ENCODE peak calls at places on chromosomes 12 and 14, in six cellular contexts. C is neuronal stem cell, I is PC-9, U is SK-N-SH, X is tibial artery, T is tibial nerve. F is an unnamed sample.

GRCh38 chr14:35747379-35747778 is 61.7 kb downstream of the RALGAPA1 start:
- DNase-seq in I (no peak), C (no peak), U (no peak), T (no peak), X (no peak), F (peak; percentile 1)

GRCh38 chr12:4441355-4442330 is 4.0 kb downstream of the FGF6 start:
- DNase-seq in T (no peak), X (no peak), I (no peak), U (peak; percentile 61), C (no peak), F (peak; percentile 15)

GRCh38 chr12:47758834-47759690 is at the start of gene RAPGEF3:
- DNase-seq in I (peak; percentile 86), U (peak; percentile 95), X (peak; percentile 83), T (peak; percentile 73), C (peak; percentile 63), F (peak; percentile 86)

GRCh38 chr14:52000019-52000582 is 10.8 kb downstream of the RTRAF start:
- DNase-seq in T (no peak), U (no peak), I (no peak), C (no peak), X (no peak), F (no peak)

GRCh38 chr14:35480119-35480769 is 53.7 kb upstream of the INSM2 start:
- DNase-seq in U (no peak), C (no peak), T (no peak), I (no peak), X (no peak), F (no peak)

GRCh38 chr12:4910502-4911315 is 1.0 kb downstream of the KCNA1 start:
- DNase-seq in X (no peak), C (no peak), U (peak; percentile 29), T (no peak), I (no peak), F (no peak)

GRCh38 chr14:34867199-34867598 is 8.0 kb downstream of the BAZ1A start:
- DNase-seq in I (no peak), X (no peak), T (no peak), U (peak; percentile 56), C (no peak), F (no peak)

GRCh38 chr14:20454359-20454644 is 310 bp downstream of the OSGEP start:
- DNase-seq in T (no peak), I (no peak), U (no peak), X (peak; percentile 69), C (no peak), F (no peak)

GRCh38 chr14:74526854-74527585 is 33.5 kb downstream of the ISCA2 start:
- DNase-seq in U (no peak), X (no peak), I (peak; percentile 41), C (no peak), T (no peak), F (peak; percentile 10)

GRCh38 chr12:50283924-50284236 is 560 bp upstream of the LIMA1 start:
- DNase-seq in X (no peak), C (no peak), T (no peak), I (no peak), U (no peak), F (peak; percentile 2)

GRCh38 chr14:68607852-68608232 is 185.0 kb downstream of the ZFP36L1 start:
- DNase-seq in C (no peak), I (no peak), U (no peak), T (no peak), X (no peak), F (no peak)

GRCh38 chr12:52496590-52497071 is 3.6 kb upstream of the KRT6A start:
- DNase-seq in C (peak; percentile 12), U (no peak), T (no peak), I (peak; percentile 80), X (no peak), F (no peak)

GRCh38 chr12:55446334-55446733 is 2.5 kb downstream of the OR6C2 start:
- DNase-seq in X (no peak), I (no peak), T (no peak), U (no peak), C (no peak), F (no peak)

GRCh38 chr12:114732426-114733030 is 48.6 kb upstream of the TBX3 start:
- DNase-seq in X (no peak), C (no peak), T (no peak), I (no peak), U (peak; percentile 59), F (no peak)

GRCh38 chr12:130970908-130971233 is 17.2 kb downstream of the ADGRD1 start:
- DNase-seq in C (no peak), U (no peak), I (no peak), X (no peak), T (no peak), F (no peak)
- H3K4me3 ChIP-seq in C (no peak overlapping the region), U (no peak overlapping the region), I (no peak overlapping the region), X (no peak overlapping the region), T (no peak overlapping the region), F (no peak overlapping the region)

GRCh38 chr14:97298331-97298730 is 501.1 kb downstream of the VRK1 start:
- DNase-seq in C (no peak), I (no peak), T (no peak), U (peak; percentile 4), X (no peak), F (no peak)
- H3K36me3 ChIP-seq in C (no peaks in the 10 kb centered on the region), I (no peaks in the 10 kb centered on the region), T (no peaks in the 10 kb centered on the region), U (no peaks in the 10 kb centered on the region), X (no peaks in the 10 kb centered on the region), F (no peaks in the 10 kb centered on the region)

GRCh38 chr14:23557946-23558345 is 1.9 kb downstream of the THTPA start:
- DNase-seq in X (no peak), T (no peak), C (no peak), U (no peak), I (no peak), F (no peak)

GRCh38 chr14:23555533-23555881 is 564 bp upstream of the THTPA start:
- DNase-seq in T (no peak), U (peak; percentile 74), C (no peak), X (no peak), I (no peak), F (no peak)

GRCh38 chr14:23555882-23556699 is at the start of gene THTPA:
- DNase-seq in X (peak; percentile 93), I (peak; percentile 85), U (peak; percentile 92), T (peak; percentile 90), C (peak; percentile 93), F (peak; percentile 91)

GRCh38 chr14:23557521-23557920 is 1.4 kb downstream of the THTPA start:
- DNase-seq in T (no peak), I (no peak), X (no peak), U (no peak), C (no peak), F (no peak)

GRCh38 chr14:23556700-23557440 is 799 bp downstream of the THTPA start:
- DNase-seq in X (no peak), C (no peak), I (peak; percentile 17), U (no peak), T (no peak), F (no peak)
- H3K27ac ChIP-seq in X (peak overlapping the region; percentile 93), C (no peak overlapping the region), I (no peak overlapping the region), U (peak overlapping the region; percentile 91), T (peak overlapping the region; percentile 99), F (peak overlapping the region; percentile 94)

DNA sequence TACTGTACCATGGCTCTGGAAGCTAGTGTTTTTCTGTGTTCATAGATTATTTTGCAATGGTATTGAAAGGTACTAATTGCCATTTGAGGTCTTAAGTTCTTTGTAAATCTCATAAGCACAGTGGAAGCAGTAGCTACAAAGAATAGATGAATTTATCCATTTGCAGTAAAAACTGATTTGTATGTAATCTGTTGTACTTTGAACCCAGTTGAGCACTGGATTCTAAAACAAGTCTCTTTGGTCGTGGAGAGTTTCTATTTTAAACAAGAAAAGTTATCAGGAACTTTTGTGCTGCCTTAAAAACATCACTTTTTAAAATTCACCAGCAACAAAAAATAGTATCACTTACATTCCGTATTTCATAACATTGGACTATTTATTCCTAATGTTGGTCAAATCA is 4.1 kb downstream of the RAP1B start:
- DNase-seq in X (no peak), C (no peak), I (no peak), T (no peak), U (no peak), F (no peak)
- H3K4me3 ChIP-seq in X (peak overlapping the region; percentile 14), C (no peak overlapping the region), I (no peak overlapping the region), T (no peak overlapping the region), U (no peak overlapping the region), F (no peak overlapping the region)

DNA sequence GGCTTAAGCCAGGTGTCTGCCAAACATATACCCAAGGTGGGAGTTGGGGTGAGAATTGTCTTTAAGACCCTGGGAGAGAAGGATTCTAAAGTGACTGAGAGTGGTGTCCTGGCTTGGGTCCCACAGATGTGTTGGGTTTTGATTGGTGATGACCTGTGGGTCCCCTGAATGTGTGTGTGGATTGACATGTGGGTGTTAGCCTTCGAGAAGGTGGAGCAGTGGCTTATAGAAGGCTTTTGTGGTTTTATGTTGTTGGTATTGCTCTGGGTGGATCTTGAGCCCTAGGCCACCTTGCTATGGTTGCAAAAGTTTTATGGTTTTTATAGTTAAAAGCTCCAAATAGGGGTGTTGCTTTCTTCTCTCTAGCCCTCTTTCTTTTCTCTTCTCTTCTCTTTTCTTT is 29.7 kb downstream of the PLEKHG3 start:
- DNase-seq in X (no peak), I (no peak), U (no peak), C (no peak), T (no peak), F (no peak)
- H3K36me3 ChIP-seq in X (peaks cover 84% of the 10 kb centered on the region), I (peaks cover 7% of the 10 kb centered on the region), U (no peaks in the 10 kb centered on the region), C (peaks cover 63% of the 10 kb centered on the region), T (peaks cover 76% of the 10 kb centered on the region), F (peaks cover 20% of the 10 kb centered on the region)

F was measured in cardiac muscle cell.